ENCODE peak calls at places on chromosomes 11 and 22, in six cellular contexts. G, L, X, C, P and V are unnamed samples.

GRCh38 chr22:23557036-23557435 is 23.1 kb downstream of the IGLL1 start:
- DNase-seq in X (no peak), L (no peak), C (no peak), G (no peak), P (no peak), V (no peak)

GRCh38 chr11:12800032-12800671 is 125.9 kb downstream of the TEAD1 start:
- DNase-seq in L (no peak), C (no peak), X (no peak), G (peak; percentile 94), P (no peak), V (no peak)

GRCh38 chr11:94151903-94152677 is 23.4 kb downstream of the PANX1 start:
- DNase-seq in L (peak; percentile 64), C (no peak), P (peak; percentile 84), X (no peak), G (peak; percentile 97), V (no peak)

GRCh38 chr22:44712156-44712555 is 10.2 kb downstream of the PRR5 start:
- DNase-seq in C (no peak), G (no peak), L (no peak), P (no peak), X (no peak), V (no peak)

GRCh38 chr11:58958500-58958899 is 19.2 kb downstream of the GLYATL1 start:
- DNase-seq in C (no peak), G (no peak), L (no peak), X (peak; percentile 72), P (no peak), V (no peak)

GRCh38 chr11:29119691-29120328 is 897.0 kb downstream of the KCNA4 start:
- DNase-seq in L (no peak), P (no peak), C (no peak), X (no peak), G (no peak), V (no peak)

GRCh38 chr22:31561238-31561887 is 65.0 kb downstream of the SFI1 start:
- DNase-seq in L (peak; percentile 74), C (peak; percentile 63), P (peak; percentile 92), G (peak; percentile 67), X (peak; percentile 83), V (peak; percentile 24)

GRCh38 chr11:73838443-73839122 is 38.1 kb downstream of the COA4 start:
- DNase-seq in P (no peak), X (no peak), G (no peak), L (no peak), C (no peak), V (no peak)

GRCh38 chr11:14642873-14643696 is 519 bp upstream of the PDE3B start:
- DNase-seq in C (no peak), P (no peak), X (peak; percentile 54), G (no peak), L (no peak), V (no peak)

GRCh38 chr11:61694971-61695706 is 14.9 kb downstream of the DAGLA start:
- DNase-seq in G (peak; percentile 64), P (peak; percentile 66), L (no peak), X (no peak), C (peak; percentile 62), V (no peak)

GRCh38 chr11:94000641-94001040 is 20.5 kb upstream of the HEPHL1 start:
- DNase-seq in P (no peak), X (no peak), C (no peak), G (no peak), L (no peak), V (no peak)

GRCh38 chr11:72642815-72643511 is 31.3 kb downstream of the PDE2A start:
- DNase-seq in G (no peak), X (peak; percentile 88), C (peak; percentile 38), P (peak; percentile 67), L (peak; percentile 84), V (peak; percentile 68)
- H3K27ac ChIP-seq in G (no peak overlapping the region), X (no peak overlapping the region), C (peak overlapping the region; percentile 73), P (no peak overlapping the region), L (peak overlapping the region; percentile 57), V (no peak overlapping the region)

GRCh38 chr22:37844904-37845334 is 785 bp upstream of the ANKRD54 start:
- DNase-seq in C (no peak), X (no peak), P (no peak), G (no peak), L (no peak), V (no peak)
- TF ChIP-seq CTCF in C (no peak), X (no peak), P (no peak), G (no peak), L (no peak), V (no peak)

GRCh38 chr11:119370486-119371046 is 10.9 kb downstream of the USP2 start:
- DNase-seq in P (no peak), X (no peak), G (no peak), C (no peak), L (peak; percentile 71), V (no peak)
- H3K27ac ChIP-seq in P (no peak overlapping the region), X (no peak overlapping the region), G (no peak overlapping the region), C (peak overlapping the region; percentile 41), L (peak overlapping the region; percentile 97), V (no peak overlapping the region)

GRCh38 chr11:27701262-27702105 is 1.2 kb upstream of the BDNF start:
- DNase-seq in G (no peak), X (peak; percentile 53), L (peak; percentile 63), C (no peak), P (no peak), V (no peak)
- TF ChIP-seq CTCF in G (no peak), X (no peak), L (peak; percentile 25), C (no peak), P (no peak), V (no peak)

GRCh38 chr22:38957808-38958207 is 399 bp downstream of the APOBEC3A start:
- DNase-seq in C (no peak), P (no peak), G (no peak), L (no peak), X (no peak), V (no peak)

GRCh38 chr22:38958359-38958943 is 1.0 kb downstream of the APOBEC3A start:
- DNase-seq in L (no peak), G (no peak), X (no peak), C (no peak), P (no peak), V (no peak)

GRCh38 chr22:38956551-38956950 is 858 bp upstream of the APOBEC3A start:
- DNase-seq in C (no peak), X (no peak), L (no peak), P (no peak), G (no peak), V (no peak)

GRCh38 chr22:38955926-38956325 is 1.5 kb upstream of the APOBEC3A start:
- DNase-seq in X (no peak), L (no peak), C (no peak), G (peak; percentile 11), P (no peak), V (no peak)

GRCh38 chr22:38957046-38957770 is at the start of gene APOBEC3A:
- DNase-seq in G (peak; percentile 73), X (no peak), L (no peak), P (no peak), C (no peak), V (no peak)
- H3K27ac ChIP-seq in G (no peak within 1 kb of the TSS), X (no peak within 1 kb of the TSS), L (no peak within 1 kb of the TSS), P (no peak within 1 kb of the TSS), C (no peak within 1 kb of the TSS), V (no peak within 1 kb of the TSS)

GRCh38 chr22:39318507-39319283 is 728 bp downstream of the RPL3 start:
- DNase-seq in C (no peak), G (no peak), P (peak; percentile 78), X (no peak), L (no peak), V (peak; percentile 33)

GRCh38 chr22:39317084-39317755 is 2.2 kb downstream of the RPL3 start:
- DNase-seq in G (peak; percentile 48), X (no peak), L (no peak), C (no peak), P (no peak), V (no peak)

GRCh38 chr22:39317756-39318506 is 1.5 kb downstream of the RPL3 start:
- DNase-seq in C (no peak), G (no peak), L (no peak), X (no peak), P (peak; percentile 74), V (no peak)

GRCh38 chr22:39316440-39317083 is 2.9 kb downstream of the RPL3 start:
- DNase-seq in X (peak; percentile 81), C (peak; percentile 82), P (peak; percentile 93), G (peak; percentile 95), L (peak; percentile 81), V (peak; percentile 69)

GRCh38 chr22:39319284-39320170 is at the start of gene RPL3:
- DNase-seq in L (peak; percentile 98), C (peak; percentile 97), X (peak; percentile 98), P (peak; percentile 98), G (peak; percentile 94), V (peak; percentile 97)
- TF ChIP-seq CTCF in L (peak; percentile 9), C (peak; percentile 17), X (no peak), P (no peak), G (no peak), V (no peak)

DNA sequence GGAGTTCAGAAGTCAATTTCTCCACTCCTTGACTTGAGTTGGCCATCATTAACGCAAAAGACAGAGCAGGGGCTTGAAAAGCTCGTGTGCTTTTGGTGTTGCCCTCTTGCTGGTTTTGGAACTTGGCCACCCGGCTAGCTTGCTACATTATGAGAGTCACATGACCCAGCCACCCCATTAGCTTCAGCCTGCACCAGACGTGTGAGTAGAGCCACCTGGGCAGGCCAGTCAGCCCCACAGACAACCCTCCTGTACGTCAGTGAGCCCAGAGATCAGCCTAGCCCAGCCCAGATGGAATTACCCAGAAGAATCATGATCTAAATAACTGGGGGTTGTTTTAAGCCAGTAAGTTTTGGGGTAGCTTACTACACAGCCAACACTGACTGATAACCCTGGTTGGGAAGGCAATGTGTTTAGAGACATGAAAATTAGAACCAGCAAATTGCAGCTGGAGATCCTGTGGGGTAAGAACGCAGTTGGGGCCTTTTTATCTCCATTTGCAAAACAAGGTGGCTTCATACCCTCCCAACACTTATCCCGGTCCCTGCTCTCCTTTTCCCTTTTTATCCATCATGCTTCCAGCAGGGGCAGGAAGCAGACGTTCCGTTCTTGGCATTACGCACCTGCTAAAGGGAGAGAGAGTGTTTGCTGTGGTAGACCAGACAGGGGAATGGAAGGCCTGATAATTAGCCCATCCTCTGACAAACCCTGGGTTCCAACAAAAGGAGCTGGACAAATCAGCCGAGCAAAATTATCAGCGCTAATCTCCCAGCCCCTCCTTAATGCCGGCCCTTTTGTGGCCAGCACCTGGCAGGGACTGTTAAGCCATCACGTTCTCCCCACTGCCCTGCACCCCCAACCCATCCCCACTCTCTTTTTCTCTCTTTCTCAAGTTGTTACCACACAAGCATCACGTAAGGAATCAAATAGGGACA is 548.7 kb upstream of the CADM1 start:
- DNase-seq in X (no peak), G (no peak), P (no peak), L (no peak), C (peak; percentile 30), V (no peak)
- H3K27ac ChIP-seq in X (no peak overlapping the region), G (no peak overlapping the region), P (no peak overlapping the region), L (no peak overlapping the region), C (no peak overlapping the region), V (no peak overlapping the region)

GRCh38 chr11:44632466-44633123 is 67.1 kb downstream of the CD82 start:
- DNase-seq in L (no peak), P (peak; percentile 64), X (no peak), G (no peak), C (no peak), V (peak; percentile 28)
- TF ChIP-seq CTCF in L (peak; percentile 43), P (peak; percentile 31), X (no peak), G (peak; percentile 24), C (no peak), V (peak; percentile 31)